ENCODE peak calls at places on chromosomes 12 and 14, in eight cellular contexts. D, T, C, E, I, X, P and O are unnamed samples.
A peak's percentile ranks its signal among the peaks of the same experiment; 100 is the strongest.

GRCh38 chr12:50677858-50678257 is 86.0 kb upstream of the ATF1 start:
- DNase-seq in D (no peak), T (no peak), C (no peak), E (no peak), I (peak; percentile 26), X (no peak), P (peak; percentile 39), O (no peak)

GRCh38 chr12:51450816-51451215 is 26.2 kb downstream of the SLC4A8 start:
- DNase-seq in D (no peak), T (no peak), C (no peak), E (no peak), I (no peak), X (no peak), P (no peak), O (no peak)

GRCh38 chr14:62126885-62127478 is 364.8 kb downstream of the SNAPC1 start:
- DNase-seq in D (no peak), T (peak; percentile 47), C (peak; percentile 10), E (no peak), I (peak; percentile 73), X (no peak), P (peak; percentile 62), O (no peak)

GRCh38 chr14:104970231-104971068 is 7.7 kb downstream of the AHNAK2 start:
- DNase-seq in D (no peak), T (peak; percentile 79), C (no peak), E (peak; percentile 63), I (peak; percentile 98), X (no peak), P (peak; percentile 85), O (no peak)

GRCh38 chr14:70086685-70087379 is 101.9 kb downstream of the SLC8A3 start:
- DNase-seq in D (no peak), T (peak; percentile 25), C (peak; percentile 1), E (no peak), I (peak; percentile 62), X (no peak), P (peak; percentile 30), O (no peak)

GRCh38 chr12:1642513-1642912 is 13.5 kb downstream of the WNT5B start:
- DNase-seq in D (no peak), T (no peak), C (no peak), E (no peak), I (no peak), X (no peak), P (no peak), O (no peak)

GRCh38 chr12:76698966-76699365 is 64.9 kb upstream of the ZDHHC17 start:
- DNase-seq in D (no peak), T (no peak), C (no peak), E (no peak), I (no peak), X (no peak), P (no peak), O (no peak)

GRCh38 chr14:22303589-22304195 is 285.3 kb downstream of the DAD1 start:
- DNase-seq in D (no peak), T (no peak), C (no peak), E (no peak), I (peak; percentile 48), X (no peak), P (no peak), O (no peak)

GRCh38 chr14:96245710-96246534 is 10.1 kb upstream of the BDKRB1 start:
- DNase-seq in D (no peak), T (peak; percentile 21), C (no peak), E (no peak), I (peak; percentile 88), X (no peak), P (peak; percentile 75), O (no peak)

GRCh38 chr12:120230326-120230973 is 29.5 kb upstream of the RPLP0 start:
- DNase-seq in D (no peak), T (peak; percentile 87), C (no peak), E (peak; percentile 52), I (peak; percentile 94), X (no peak), P (peak; percentile 98), O (no peak)

GRCh38 chr14:99838555-99839193 is 45.5 kb downstream of the EML1 start:
- DNase-seq in D (no peak), T (peak; percentile 5), C (no peak), E (peak; percentile 83), I (no peak), X (no peak), P (peak; percentile 40), O (no peak)

GRCh38 chr14:24861083-24861630 is 188.8 kb downstream of the STXBP6 start:
- DNase-seq in D (no peak), T (peak; percentile 19), C (no peak), E (no peak), I (peak; percentile 70), X (no peak), P (peak; percentile 67), O (no peak)